ENCODE peak calls at places on chromosomes 12 and 14, in ten cellular contexts. H is ascending aorta, M is brain microvascular endothelial cell, Z is cardiac fibroblast, T is stomach, K is RPMI7951, L is NCI-H345, S is frontal cortex, R is GM13976, B is GM23338. Q is an unnamed sample.

GRCh38 chr14:71692496-71692895 is 239.7 kb upstream of the RGS6 start:
- DNase-seq in H (peak; percentile 72), M (no peak), Z (peak; percentile 71), T (no peak), K (peak; percentile 72), L (no peak), S (no peak), R (no peak), B (no peak), Q (no peak)

GRCh38 chr14:56796259-56796658 is 14.0 kb downstream of the OTX2 start:
- DNase-seq in H (no peak), M (no peak), Z (no peak), T (no peak), K (no peak), L (peak; percentile 5), S (no peak), R (no peak), B (peak; percentile 78), Q (no peak)

GRCh38 chr12:25424186-25424854 is 128.8 kb downstream of the LMNTD1 start:
- DNase-seq in H (no peak), M (no peak), Z (no peak), T (no peak), K (no peak), L (no peak), S (no peak), R (no peak), B (no peak), Q (no peak)

GRCh38 chr12:58765653-58766554 is 154.4 kb downstream of the LRIG3 start:
- DNase-seq in H (no peak), M (no peak), Z (no peak), T (no peak), K (no peak), L (peak; percentile 86), S (no peak), R (no peak), B (no peak), Q (no peak)

GRCh38 chr14:101078892-101079221 is 175.3 kb upstream of the RTL1 start:
- DNase-seq in H (no peak), M (no peak), Z (no peak), T (peak; percentile 5), K (no peak), L (no peak), S (no peak), R (no peak), B (no peak), Q (no peak)

GRCh38 chr12:97837401-97837800 is 374.8 kb downstream of the RMST start:
- DNase-seq in H (peak; percentile 64), M (no peak), Z (peak; percentile 15), T (no peak), K (no peak), L (no peak), S (no peak), R (no peak), B (no peak), Q (no peak)

GRCh38 chr12:78208106-78208505 is 377.4 kb downstream of the NAV3 start:
- DNase-seq in H (no peak), M (no peak), Z (no peak), T (no peak), K (peak; percentile 16), L (peak; percentile 63), S (no peak), R (no peak), B (no peak), Q (no peak)

GRCh38 chr14:88698651-88699050 is 94.1 kb downstream of the EML5 start:
- DNase-seq in H (no peak), M (no peak), Z (no peak), T (no peak), K (no peak), L (no peak), S (no peak), R (no peak), B (no peak), Q (no peak)

GRCh38 chr14:22334627-22335026 is 254.4 kb downstream of the DAD1 start:
- DNase-seq in H (no peak), M (no peak), Z (no peak), T (no peak), K (no peak), L (no peak), S (no peak), R (no peak), B (no peak), Q (no peak)

GRCh38 chr12:124883263-124883876 is 19.7 kb upstream of the SCARB1 start:
- DNase-seq in H (no peak), M (no peak), Z (no peak), T (no peak), K (no peak), L (no peak), S (no peak), R (no peak), B (no peak), Q (no peak)

GRCh38 chr12:70843363-70843762 is 77.2 kb downstream of the PTPRR start:
- DNase-seq in H (no peak), M (no peak), Z (no peak), T (no peak), K (no peak), L (no peak), S (no peak), R (no peak), B (no peak), Q (no peak)

GRCh38 chr12:128387811-128388422 is 120.9 kb downstream of the TMEM132C start:
- DNase-seq in H (no peak), M (no peak), Z (peak; percentile 12), T (peak; percentile 37), K (no peak), L (no peak), S (peak; percentile 21), R (peak; percentile 71), B (peak; percentile 1), Q (peak; percentile 4)

GRCh38 chr14:100662850-100663527 is 63.7 kb upstream of the DLK1 start:
- DNase-seq in H (no peak), M (peak; percentile 54), Z (peak; percentile 73), T (peak; percentile 71), K (peak; percentile 40), L (peak; percentile 71), S (peak; percentile 63), R (peak; percentile 81), B (peak; percentile 78), Q (no peak)

GRCh38 chr12:88519802-88520435 is 60.4 kb downstream of the KITLG start:
- DNase-seq in H (no peak), M (no peak), Z (peak; percentile 77), T (no peak), K (no peak), L (no peak), S (no peak), R (no peak), B (no peak), Q (no peak)

GRCh38 chr14:50318031-50318626 is 6.0 kb downstream of the DMAC2L start:
- DNase-seq in H (no peak), M (no peak), Z (peak; percentile 78), T (no peak), K (peak; percentile 37), L (no peak), S (no peak), R (no peak), B (peak; percentile 74), Q (no peak)

GRCh38 chr12:98085360-98085759 is 430.0 kb upstream of the TMPO start:
- DNase-seq in H (no peak), M (no peak), Z (no peak), T (no peak), K (no peak), L (no peak), S (no peak), R (no peak), B (no peak), Q (no peak)

GRCh38 chr14:42499137-42499536 is 892.5 kb downstream of the LRFN5 start:
- DNase-seq in H (no peak), M (no peak), Z (no peak), T (no peak), K (no peak), L (no peak), S (no peak), R (no peak), B (no peak), Q (no peak)

GRCh38 chr12:63977441-63977840 is 132.9 kb downstream of the SRGAP1 start:
- DNase-seq in H (no peak), M (no peak), Z (no peak), T (no peak), K (no peak), L (no peak), S (no peak), R (no peak), B (no peak), Q (no peak)

GRCh38 chr12:94643585-94643984 is 6.8 kb downstream of the TMCC3 start:
- DNase-seq in H (no peak), M (no peak), Z (no peak), T (no peak), K (no peak), L (no peak), S (no peak), R (no peak), B (no peak), Q (no peak)

GRCh38 chr12:95577820-95578219 is 26.5 kb upstream of the USP44 start:
- DNase-seq in H (no peak), M (no peak), Z (no peak), T (no peak), K (no peak), L (no peak), S (no peak), R (no peak), B (no peak), Q (no peak)

GRCh38 chr12:29552324-29552927 is 54.9 kb upstream of the OVCH1 start:
- DNase-seq in H (peak; percentile 74), M (peak; percentile 40), Z (peak; percentile 74), T (peak; percentile 74), K (peak; percentile 12), L (peak; percentile 58), S (peak; percentile 3), R (peak; percentile 45), B (peak; percentile 76), Q (no peak)

GRCh38 chr12:114933428-114934160 is 249.6 kb upstream of the TBX3 start:
- DNase-seq in H (no peak), M (peak; percentile 83), Z (peak; percentile 67), T (no peak), K (peak; percentile 99), L (no peak), S (no peak), R (no peak), B (no peak), Q (no peak)

GRCh38 chr14:64598404-64598803 is 48.6 kb downstream of the PPP1R36 start:
- DNase-seq in H (no peak), M (no peak), Z (no peak), T (no peak), K (no peak), L (no peak), S (no peak), R (no peak), B (no peak), Q (no peak)

GRCh38 chr12:44154128-44154527 is 318.2 kb downstream of the TMEM117 start:
- DNase-seq in H (no peak), M (no peak), Z (peak; percentile 49), T (no peak), K (no peak), L (no peak), S (no peak), R (no peak), B (no peak), Q (no peak)

GRCh38 chr12:88558341-88558867 is 21.9 kb downstream of the KITLG start:
- DNase-seq in H (no peak), M (no peak), Z (no peak), T (no peak), K (no peak), L (no peak), S (no peak), R (no peak), B (no peak), Q (no peak)

Q was measured in GM06990.